ENCODE peak calls at places on chromosomes 6 and 20, in five cellular contexts. J, F, O, W and S are unnamed samples.

GRCh38 chr20:49306903-49307336 is 29.1 kb upstream of the ZNFX1 start:
- DNase-seq in W (peak), J (peak), F (peak), O (no peak), S (no peak)

GRCh38 chr20:2539341-2539740 is 3.0 kb downstream of the TMC2 start:
- DNase-seq in W (no peak), F (no peak), O (no peak), J (no peak), S (no peak)

GRCh38 chr6:116779569-116780164 is 14.1 kb upstream of the FAM162B start:
- DNase-seq in O (no peak), F (peak), J (peak), W (peak), S (peak)

GRCh38 chr6:138107078-138107751 is at the start of gene PERP:
- DNase-seq in W (peak), F (peak), J (peak), O (no peak), S (peak)

GRCh38 chr20:45191926-45192325 is 14.9 kb upstream of the SEMG1 start:
- DNase-seq in F (no peak), O (no peak), W (no peak), J (no peak), S (no peak)

GRCh38 chr6:24673625-24674024 is 6.7 kb downstream of the ACOT13 start:
- DNase-seq in J (no peak), W (no peak), F (no peak), O (no peak), S (no peak)

GRCh38 chr6:79672631-79673065 is 41.5 kb downstream of the SH3BGRL2 start:
- DNase-seq in W (no peak), O (no peak), F (peak), J (peak), S (no peak)

GRCh38 chr6:116251568-116252384 is 2.1 kb downstream of the TSPYL4 start:
- DNase-seq in J (no peak), W (no peak), O (no peak), F (no peak), S (no peak)

GRCh38 chr20:33474963-33475362 is 14.9 kb upstream of the CBFA2T2 start:
- DNase-seq in F (peak), W (peak), O (no peak), J (no peak), S (no peak)

GRCh38 chr6:106546322-106547052 is 82.8 kb downstream of the RTN4IP1 start:
- DNase-seq in W (no peak), O (no peak), F (no peak), J (no peak), S (peak)